ENCODE peak calls at places on chromosomes 11 and 22, in four cellular contexts. H is stomach, E is transverse colon, A is prostate gland. X is an unnamed sample. For H3K27me3 and H3K4me1, the result is how much of the 10 kb centered on the place peaks cover.

GRCh38 chr11:1458340-1459218 is 28.0 kb downstream of the MOB2 start:
- DNase-seq in H (peak), E (peak), A (peak), X (no peak)

GRCh38 chr22:41925783-41926460 is 684 bp downstream of the TNFRSF13C start:
- DNase-seq in H (peak), E (peak), A (peak), X (no peak)

GRCh38 chr11:73414977-73415492 is 38.8 kb downstream of the RELT start:
- DNase-seq in H (no peak), E (no peak), A (no peak), X (no peak)

GRCh38 chr11:64874308-64874707 is 4.1 kb downstream of the EHD1 start:
- DNase-seq in H (no peak), E (peak), A (no peak), X (no peak)

GRCh38 chr11:116454020-116454645 is 318.7 kb downstream of the BUD13 start:
- DNase-seq in H (peak), E (peak), A (peak), X (no peak)

GRCh38 chr11:80136991-80137390 is 696.2 kb upstream of the TENM4 start:
- DNase-seq in H (no peak), E (no peak), A (no peak), X (no peak)

GRCh38 chr11:124884869-124885479 is 12.7 kb downstream of the ROBO4 start:
- DNase-seq in H (no peak), E (no peak), A (no peak), X (no peak)

GRCh38 chr11:110897035-110897434 is 184.8 kb upstream of the ARHGAP20 start:
- DNase-seq in H (no peak), E (no peak), A (no peak), X (no peak)

GRCh38 chr22:41360126-41360525 is 21.6 kb upstream of the TEF start:
- DNase-seq in H (no peak), E (no peak), A (peak), X (peak)

GRCh38 chr22:25281675-25282345 is 62.4 kb downstream of the CRYBB2 start:
- DNase-seq in H (no peak), E (no peak), A (no peak), X (no peak)
- H3K4me3 ChIP-seq in H (peak), E (no peak), A (no peak), X (peak)

GRCh38 chr11:3206922-3207204 is 11.8 kb downstream of the MRGPRG start:
- DNase-seq in H (no peak), E (no peak), A (no peak), X (no peak)

GRCh38 chr11:3207530-3208189 is 11.0 kb downstream of the MRGPRG start:
- DNase-seq in H (no peak), E (no peak), A (no peak), X (no peak)

GRCh38 chr11:3204141-3205015 is 14.2 kb downstream of the MRGPRG start:
- DNase-seq in H (no peak), E (no peak), A (no peak), X (no peak)

GRCh38 chr11:3205261-3206127 is 13.1 kb downstream of the MRGPRG start:
- DNase-seq in H (no peak), E (no peak), A (no peak), X (no peak)

GRCh38 chr11:3206128-3206921 is 12.3 kb downstream of the MRGPRG start:
- DNase-seq in H (no peak), E (no peak), A (no peak), X (no peak)
- H3K27me3 ChIP-seq in H (under half), E (under half), A (under half), X (under half)

GRCh38 chr11:121466063-121466794 is 13.5 kb upstream of the SORL1-AS1 start:
- DNase-seq in H (peak), E (peak), A (peak), X (peak)
- H3K4me1 ChIP-seq in H (half or more), E (under half), A (under half), X (under half)

GRCh38 chr11:30345644-30346043 is 22.7 kb downstream of the ARL14EP start:
- DNase-seq in H (no peak), E (no peak), A (no peak), X (no peak)

GRCh38 chr11:30346068-30346688 is 23.3 kb downstream of the ARL14EP start:
- DNase-seq in H (no peak), E (no peak), A (peak), X (no peak)

GRCh38 chr11:30342736-30343166 is 19.8 kb downstream of the ARL14EP start:
- DNase-seq in H (no peak), E (peak), A (no peak), X (no peak)

GRCh38 chr11:30348035-30348434 is 25.1 kb downstream of the ARL14EP start:
- DNase-seq in H (no peak), E (no peak), A (no peak), X (no peak)

DNA sequence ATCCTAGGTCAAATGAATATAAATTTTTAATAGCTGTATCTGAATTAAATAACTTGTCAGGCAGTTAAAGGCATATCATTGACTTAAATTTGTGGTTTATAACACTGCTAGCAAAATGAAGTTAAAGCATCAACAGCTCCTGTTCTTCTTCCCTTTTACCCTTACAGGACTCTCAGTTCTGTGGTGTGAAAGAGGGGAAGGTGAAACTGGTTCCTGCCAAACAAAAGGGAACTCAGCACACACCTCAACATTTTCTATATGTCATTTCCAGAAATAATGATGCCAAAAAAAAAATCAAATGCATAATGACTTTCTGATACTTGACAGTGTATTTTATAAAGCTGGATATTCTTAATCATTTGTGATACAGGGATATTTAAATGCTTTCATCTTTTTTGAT is 21.2 kb downstream of the ARL14EP start:
- DNase-seq in H (no peak), E (no peak), A (no peak), X (no peak)
- H3K4me3 ChIP-seq in H (no peak), E (no peak), A (no peak), X (no peak)

GRCh38 chr11:18780329-18780728 is 11.3 kb downstream of the PTPN5 start:
- DNase-seq in H (no peak), E (no peak), A (no peak), X (no peak)

GRCh38 chr11:18785416-18785815 is 6.2 kb downstream of the PTPN5 start:
- DNase-seq in H (no peak), E (no peak), A (no peak), X (no peak)

GRCh38 chr11:18776324-18776723 is 15.3 kb downstream of the PTPN5 start:
- DNase-seq in H (no peak), E (no peak), A (no peak), X (no peak)

GRCh38 chr11:18778468-18778867 is 13.1 kb downstream of the PTPN5 start:
- DNase-seq in H (no peak), E (no peak), A (no peak), X (no peak)

DNA sequence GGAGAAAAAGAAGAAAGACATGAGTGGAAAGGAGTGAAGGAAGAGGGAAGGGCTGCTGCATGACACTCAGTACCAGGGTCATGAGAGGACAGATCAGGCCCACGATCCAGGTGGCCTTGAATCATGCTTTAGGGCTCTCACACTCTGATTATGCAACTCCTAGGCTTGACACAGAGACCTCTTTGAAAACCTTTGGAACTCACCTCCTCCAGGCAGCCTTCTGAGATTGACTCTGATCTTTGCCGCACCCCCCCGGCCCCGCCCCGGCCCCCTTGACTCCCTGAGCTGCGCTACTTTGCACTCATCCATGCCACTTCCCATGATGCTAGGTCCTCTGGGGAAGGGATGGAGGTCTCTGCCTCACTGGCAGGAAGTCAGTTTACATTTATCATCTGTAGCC is 10.7 kb downstream of the PTPN5 start:
- DNase-seq in H (no peak), E (no peak), A (no peak), X (no peak)
- H3K27me3 ChIP-seq in H (under half), E (under half), A (under half), X (under half)

DNA sequence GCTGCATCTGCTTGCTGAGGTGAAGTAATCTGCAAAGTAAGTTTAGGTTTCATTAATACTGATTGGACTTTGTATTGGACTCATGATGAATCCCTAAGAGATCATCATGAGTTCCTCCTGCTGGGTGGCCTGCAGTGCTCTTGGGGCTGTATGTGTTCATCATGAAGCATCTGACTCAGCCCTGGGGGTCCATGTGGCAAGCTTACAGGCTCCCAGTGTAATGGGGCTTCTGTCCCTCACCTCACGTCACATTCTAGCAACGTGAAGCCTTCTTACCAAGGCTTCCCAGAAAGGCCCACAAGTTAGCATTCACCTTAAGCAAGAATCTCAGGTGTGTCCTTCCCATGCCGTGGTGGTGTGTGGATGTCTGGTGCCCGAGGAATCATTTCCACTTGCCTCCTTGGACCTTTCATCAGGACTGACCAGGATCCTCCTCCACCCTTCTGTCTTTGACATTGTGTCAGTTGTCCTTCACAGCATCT is 23.7 kb downstream of the CRKL start:
- DNase-seq in H (no peak), E (no peak), A (no peak), X (no peak)
- H3K4me1 ChIP-seq in H (half or more), E (under half), A (under half), X (under half)

DNA sequence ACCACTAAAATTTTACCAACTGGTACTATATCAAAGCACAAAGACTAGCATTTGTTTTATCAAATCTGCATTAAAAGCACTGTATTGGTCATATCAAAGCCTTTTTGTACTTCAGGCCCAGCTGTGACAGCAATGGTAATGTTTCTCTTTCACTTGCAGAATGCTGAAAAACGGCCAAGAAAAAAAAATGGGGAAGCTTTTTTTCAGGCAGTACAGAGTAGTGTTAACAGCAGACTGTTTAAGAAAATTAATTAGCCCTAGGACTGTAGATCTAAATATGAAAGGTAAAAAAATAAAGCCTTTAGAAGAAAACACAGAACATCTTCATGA is 33.3 kb downstream of the DENND5A start:
- DNase-seq in H (no peak), E (no peak), A (no peak), X (no peak)
- H3K4me3 ChIP-seq in H (no peak), E (peak), A (peak), X (no peak)

GRCh38 chr11:78933361-78933760 is 358.7 kb upstream of the NARS2 start:
- DNase-seq in H (no peak), E (no peak), A (no peak), X (no peak)

GRCh38 chr11:78931891-78932290 is 357.2 kb upstream of the NARS2 start:
- DNase-seq in H (no peak), E (no peak), A (no peak), X (no peak)

GRCh38 chr11:78935408-78936101 is 360.9 kb upstream of the NARS2 start:
- DNase-seq in H (no peak), E (no peak), A (no peak), X (no peak)

GRCh38 chr11:78930810-78931209 is 356.1 kb upstream of the NARS2 start:
- DNase-seq in H (no peak), E (no peak), A (no peak), X (no peak)

DNA sequence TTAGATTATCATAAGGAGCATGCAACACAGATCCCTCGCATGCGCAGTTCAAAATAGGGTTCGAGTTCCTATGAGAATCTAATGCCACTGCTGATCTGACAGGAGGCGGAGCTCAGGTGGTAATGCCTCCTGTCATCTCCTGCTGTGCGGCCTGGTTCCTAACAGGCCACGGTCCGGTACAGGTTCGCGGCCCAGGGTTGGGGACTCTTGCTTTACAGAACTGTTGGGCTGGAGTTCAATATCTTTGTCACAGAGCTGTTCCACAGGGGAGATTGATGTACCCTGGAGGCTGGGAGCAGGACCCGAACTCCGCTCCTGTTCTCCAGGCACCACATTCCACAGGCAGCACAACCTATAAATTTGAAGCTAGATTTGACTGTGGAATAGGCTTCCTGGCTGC is 358.1 kb upstream of the NARS2 start:
- DNase-seq in H (no peak), E (no peak), A (no peak), X (no peak)
- H3K27me3 ChIP-seq in H (under half), E (under half), A (under half), X (under half)

GRCh38 chr11:63850946-63851345 is 12.0 kb downstream of the MARK2 start:
- DNase-seq in H (no peak), E (no peak), A (no peak), X (no peak)

GRCh38 chr11:63846897-63847296 is 8.0 kb downstream of the MARK2 start:
- DNase-seq in H (no peak), E (no peak), A (no peak), X (no peak)

GRCh38 chr11:63847363-63847762 is 8.5 kb downstream of the MARK2 start:
- DNase-seq in H (peak), E (no peak), A (peak), X (peak)

GRCh38 chr11:63851354-63851753 is 12.4 kb downstream of the MARK2 start:
- DNase-seq in H (no peak), E (no peak), A (no peak), X (no peak)

DNA sequence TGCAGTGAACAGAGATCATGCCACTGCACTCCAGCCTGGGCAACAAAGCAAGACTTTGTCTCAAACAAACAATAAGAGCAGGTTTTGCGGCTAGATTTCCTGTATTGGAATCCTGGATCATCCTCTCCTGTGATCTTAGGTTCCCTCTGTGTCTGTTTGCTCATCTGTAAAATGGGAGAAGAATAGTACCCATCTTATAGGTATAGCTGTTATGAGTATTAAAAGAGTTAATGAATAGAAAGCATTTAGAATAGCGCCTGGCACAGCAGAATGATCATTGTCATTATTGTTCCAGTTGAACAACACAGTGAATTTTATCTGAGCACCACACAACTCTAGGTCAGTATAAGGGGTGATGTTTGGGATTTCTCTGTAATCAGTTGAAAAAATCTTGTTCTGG is 10.8 kb downstream of the MARK2 start:
- DNase-seq in H (no peak), E (no peak), A (no peak), X (no peak)
- H3K4me1 ChIP-seq in H (half or more), E (under half), A (under half), X (under half)

DNA sequence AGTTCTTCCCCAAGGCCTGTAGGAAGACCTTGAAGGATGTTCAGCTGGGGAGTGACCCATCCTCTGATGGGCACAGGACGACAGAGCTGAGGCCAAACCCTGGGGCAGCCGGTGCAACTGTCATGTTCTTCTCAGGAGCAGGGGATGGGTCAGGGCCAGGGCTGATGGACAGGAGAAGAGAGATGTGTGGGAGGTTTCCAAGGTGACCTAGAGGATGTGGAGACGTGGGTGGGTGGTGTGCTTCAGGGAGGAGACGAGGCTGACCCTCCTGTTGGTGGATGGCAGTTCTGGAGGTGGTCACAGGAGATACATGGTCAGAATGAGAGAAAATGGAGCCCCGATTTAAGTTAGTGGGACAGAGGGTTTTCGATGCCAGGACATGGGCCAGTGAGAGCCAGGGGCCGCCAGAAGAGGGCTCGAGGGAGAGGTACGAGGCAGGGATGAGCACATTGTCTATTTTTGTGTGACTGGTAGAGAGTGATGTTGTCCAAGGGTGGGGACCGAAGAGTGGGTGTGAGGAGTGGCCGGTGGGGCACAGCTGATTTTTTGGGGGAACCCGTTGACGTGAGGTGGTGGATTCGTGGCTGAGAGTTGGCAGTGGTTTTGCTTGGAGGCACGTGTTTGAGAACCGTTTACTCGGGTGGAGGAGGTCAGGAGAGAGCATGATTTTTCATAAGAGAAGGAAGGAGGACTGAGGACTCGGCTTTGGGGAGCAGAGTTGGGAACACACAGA is 14.6 kb downstream of the TBC1D22A start:
- DNase-seq in H (no peak), E (no peak), A (no peak), X (no peak)
- H3K4me3 ChIP-seq in H (no peak), E (no peak), A (no peak), X (no peak)

X was measured in iPS DF 6.9.